ENCODE peak calls at places on chromosome 17, in four cellular contexts. B is activated T-helper 1 cell treated with anti-CD3 and anti-CD28 coated beads, Interleukin-2, amount 50 U/mL, for 16 hours; P is mesenteric fat pad; L is GM19239. Z is an unnamed sample.

GRCh38 chr17:27256225-27257030 is 37.5 kb upstream of the WSB1 start:
- DNase-seq in B (no peak), P (no peak), L (no peak), Z (no peak)

GRCh38 chr17:82949361-82949760 is 109.5 kb upstream of the ZNF750 start:
- DNase-seq in B (no peak), P (peak), L (no peak), Z (no peak)

GRCh38 chr17:31549525-31550388 is 158.3 kb downstream of the RAB11FIP4 start:
- DNase-seq in B (peak), P (peak), L (peak), Z (peak)

GRCh38 chr17:73589096-73589980 is 54.9 kb downstream of the SDK2 start:
- DNase-seq in B (no peak), P (no peak), L (no peak), Z (no peak)

GRCh38 chr17:18038149-18038850 is 668 bp downstream of the ATPAF2 start:
- DNase-seq in B (no peak), P (no peak), L (no peak), Z (peak)

GRCh38 chr17:54899721-54900456 is 763 bp upstream of the TOM1L1 start:
- DNase-seq in B (no peak), P (no peak), L (no peak), Z (no peak)

GRCh38 chr17:969767-970387 is 9.7 kb downstream of the NXN start:
- DNase-seq in B (no peak), P (no peak), L (no peak), Z (no peak)

GRCh38 chr17:81200695-81201580 is 21.8 kb downstream of the CEP131 start:
- DNase-seq in B (no peak), P (no peak), L (peak), Z (peak)

GRCh38 chr17:55305321-55306087 is 40.7 kb downstream of the HLF start:
- DNase-seq in B (no peak), P (no peak), L (no peak), Z (no peak)

GRCh38 chr17:68595496-68595895 is 5.7 kb downstream of the FAM20A start:
- DNase-seq in B (no peak), P (no peak), L (no peak), Z (no peak)

GRCh38 chr17:81582769-81583168 is 30.6 kb upstream of the FAAP100 start:
- DNase-seq in B (no peak), P (no peak), L (no peak), Z (no peak)

GRCh38 chr17:79406316-79406715 is 204.5 kb downstream of the RBFOX3 start:
- DNase-seq in B (no peak), P (no peak), L (no peak), Z (no peak)

GRCh38 chr17:8158267-8159031 is 4.3 kb downstream of the VAMP2 start:
- DNase-seq in B (peak), P (no peak), L (no peak), Z (peak)

Z was measured in germinal center.